ENCODE peak calls at places on chromosomes 5 and 9, in nine cellular contexts. Y is upper lobe of left lung, N is BE2C, F is mesendoderm, E is bronchial epithelial cell, G is tibial artery, O is ovary, B is lower lobe of right lung, D is fibroblast of lung. C is an unnamed sample.

GRCh38 chr5:54062958-54063357 is 247.4 kb downstream of the ARL15 start:
- DNase-seq in F (peak; percentile 31), N (no peak), E (peak; percentile 50), B (no peak), G (no peak), D (peak; percentile 89), O (no peak), Y (no peak), C (no peak)

GRCh38 chr9:23412458-23412857 is 413.6 kb downstream of the ELAVL2 start:
- DNase-seq in N (no peak), D (no peak), F (no peak), B (no peak), E (no peak), O (no peak), Y (no peak), G (no peak), C (no peak)

GRCh38 chr9:17081814-17082213 is 53.0 kb upstream of the CNTLN start:
- DNase-seq in D (no peak), F (no peak), N (no peak), E (no peak), Y (no peak), G (no peak), B (no peak), O (no peak), C (peak; percentile 13)

GRCh38 chr5:28084069-28084468 is 1045.7 kb upstream of the CDH9 start:
- DNase-seq in B (no peak), O (no peak), E (no peak), F (no peak), N (no peak), D (no peak), Y (no peak), G (no peak), C (no peak)

GRCh38 chr5:75690669-75691068 is 26.6 kb downstream of the POC5 start:
- DNase-seq in D (no peak), Y (no peak), O (no peak), N (peak; percentile 24), E (no peak), F (no peak), G (no peak), B (no peak), C (no peak)

GRCh38 chr5:127029513-127030258 is 672 bp downstream of the MARCHF3 start:
- DNase-seq in Y (peak; percentile 79), F (peak; percentile 88), N (peak; percentile 73), B (peak; percentile 70), O (peak; percentile 48), G (peak; percentile 41), D (peak; percentile 59), E (peak; percentile 67), C (peak; percentile 79)

GRCh38 chr9:113950195-113951031 is 74.3 kb downstream of the ZNF618 start:
- DNase-seq in Y (no peak), E (no peak), N (no peak), B (no peak), G (no peak), F (no peak), D (no peak), O (no peak), C (no peak)

GRCh38 chr5:59001716-59002115 is 418.8 kb downstream of the RAB3C start:
- DNase-seq in N (no peak), Y (no peak), F (no peak), O (no peak), D (no peak), B (no peak), E (no peak), G (no peak), C (no peak)

GRCh38 chr5:140576776-140577201 is 12.2 kb downstream of the SLC35A4 start:
- DNase-seq in D (no peak), O (no peak), F (peak; percentile 27), B (no peak), Y (no peak), E (no peak), N (no peak), G (no peak), C (no peak)

GRCh38 chr9:86257406-86257805 is 2.1 kb downstream of the C9orf153 start:
- DNase-seq in Y (no peak), N (peak; percentile 81), O (no peak), D (no peak), F (no peak), B (no peak), G (no peak), E (no peak), C (peak; percentile 58)

GRCh38 chr5:4097194-4097593 is 501.6 kb downstream of the IRX1 start:
- DNase-seq in O (no peak), E (no peak), Y (no peak), G (no peak), B (no peak), F (no peak), D (peak; percentile 28), N (no peak), C (no peak)

GRCh38 chr9:97811534-97812246 is 41.3 kb upstream of the FOXE1 start:
- DNase-seq in G (no peak), Y (peak; percentile 47), O (no peak), F (no peak), N (no peak), B (no peak), D (peak; percentile 71), E (peak; percentile 81), C (no peak)

GRCh38 chr9:81575976-81576375 is 113.4 kb downstream of the TLE1 start:
- DNase-seq in N (no peak), G (no peak), E (peak; percentile 28), F (no peak), D (peak; percentile 66), B (no peak), Y (no peak), O (no peak), C (no peak)

GRCh38 chr9:90600029-90600428 is 42.6 kb downstream of the DIRAS2 start:
- DNase-seq in O (no peak), Y (no peak), N (no peak), F (peak; percentile 37), B (no peak), D (no peak), G (no peak), E (peak; percentile 54), C (no peak)

GRCh38 chr5:172920447-172920849 is 38.8 kb upstream of the RPL26L1 start:
- DNase-seq in G (no peak), Y (no peak), F (peak; percentile 68), B (no peak), E (peak; percentile 87), O (no peak), D (peak; percentile 99), N (no peak), C (peak; percentile 70)

GRCh38 chr5:172920995-172921394 is 38.2 kb upstream of the RPL26L1 start:
- DNase-seq in Y (no peak), N (no peak), E (no peak), F (no peak), G (no peak), O (no peak), D (no peak), B (no peak), C (no peak)

GRCh38 chr5:172923539-172923938 is 35.7 kb upstream of the RPL26L1 start:
- DNase-seq in F (no peak), Y (no peak), N (no peak), E (no peak), D (no peak), G (no peak), B (no peak), O (no peak), C (no peak)

GRCh38 chr5:172919525-172920446 is 39.4 kb upstream of the RPL26L1 start:
- DNase-seq in E (no peak), N (no peak), B (peak; percentile 34), Y (no peak), F (no peak), O (no peak), D (peak; percentile 76), G (no peak), C (no peak)

DNA sequence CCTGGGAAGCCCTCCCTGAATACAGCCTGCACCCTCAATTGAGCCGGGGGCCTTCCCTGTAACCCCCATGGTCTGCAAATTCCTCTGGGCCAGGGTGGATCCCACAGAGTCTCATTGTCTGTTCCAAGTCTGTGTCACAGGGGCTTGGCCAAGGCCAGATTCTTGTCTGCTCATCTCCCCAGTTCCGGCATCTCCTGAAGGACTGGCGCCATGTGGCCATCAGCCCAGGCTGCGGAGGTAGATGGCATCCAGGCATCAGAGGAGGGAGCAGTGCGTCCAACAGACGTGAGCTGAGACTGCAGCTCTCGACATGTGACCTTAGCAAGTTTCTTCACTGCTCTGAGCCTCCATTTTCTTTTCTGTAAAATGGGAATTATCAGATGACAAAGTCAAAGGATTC is 37.3 kb upstream of the RPL26L1 start:
- DNase-seq in G (no peak), D (no peak), E (no peak), N (no peak), F (no peak), O (no peak), B (no peak), Y (no peak), C (no peak)
- H3K36me3 ChIP-seq in G (peaks cover 94% of the 10 kb centered on the region), D (peaks cover 33% of the 10 kb centered on the region), E (peaks cover 26% of the 10 kb centered on the region), N (peaks cover 22% of the 10 kb centered on the region), F (peaks cover 7% of the 10 kb centered on the region), O (no peaks in the 10 kb centered on the region), B (peaks cover 81% of the 10 kb centered on the region), Y (peaks cover 81% of the 10 kb centered on the region), C (peaks cover under 1% of the 10 kb centered on the region)

GRCh38 chr5:159539678-159540077 is 209.4 kb upstream of the IL12B start:
- DNase-seq in O (no peak), N (no peak), B (no peak), E (no peak), F (no peak), D (no peak), Y (no peak), G (no peak), C (no peak)
- H3K36me3 ChIP-seq in O (no peaks in the 10 kb centered on the region), N (no peaks in the 10 kb centered on the region), B (no peaks in the 10 kb centered on the region), E (no peaks in the 10 kb centered on the region), F (no peaks in the 10 kb centered on the region), D (no peaks in the 10 kb centered on the region), Y (no peaks in the 10 kb centered on the region), G (no peaks in the 10 kb centered on the region), C (no peaks in the 10 kb centered on the region)

GRCh38 chr5:166695311-166695710 is 1596.1 kb upstream of the WWC1 start:
- DNase-seq in O (no peak), E (no peak), Y (no peak), D (no peak), F (no peak), B (no peak), G (no peak), N (no peak), C (no peak)

DNA sequence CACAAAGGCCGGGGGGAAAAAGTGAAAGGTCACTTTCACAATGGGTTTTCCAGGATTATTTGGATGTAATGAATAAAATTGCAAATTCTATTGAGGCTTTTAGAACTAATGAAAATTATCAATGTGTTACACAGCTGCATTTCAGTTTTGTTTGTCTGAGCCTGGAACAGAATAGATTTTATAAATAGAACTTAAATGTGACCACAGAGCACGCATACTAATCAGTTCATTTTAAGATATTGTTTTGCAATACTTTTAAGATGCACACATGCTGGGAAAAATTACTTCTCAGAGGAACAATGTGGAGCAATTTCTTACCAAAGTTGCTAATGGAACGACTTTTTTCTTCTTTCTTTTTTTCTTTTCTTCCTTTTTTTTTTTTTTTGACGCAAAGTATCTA is 1591.8 kb upstream of the WWC1 start:
- DNase-seq in O (no peak), D (no peak), E (no peak), B (no peak), G (no peak), N (no peak), F (no peak), Y (no peak), C (no peak)
- H3K36me3 ChIP-seq in O (no peaks in the 10 kb centered on the region), D (no peaks in the 10 kb centered on the region), E (no peaks in the 10 kb centered on the region), B (no peaks in the 10 kb centered on the region), G (no peaks in the 10 kb centered on the region), N (no peaks in the 10 kb centered on the region), F (no peaks in the 10 kb centered on the region), Y (no peaks in the 10 kb centered on the region), C (no peaks in the 10 kb centered on the region)

DNA sequence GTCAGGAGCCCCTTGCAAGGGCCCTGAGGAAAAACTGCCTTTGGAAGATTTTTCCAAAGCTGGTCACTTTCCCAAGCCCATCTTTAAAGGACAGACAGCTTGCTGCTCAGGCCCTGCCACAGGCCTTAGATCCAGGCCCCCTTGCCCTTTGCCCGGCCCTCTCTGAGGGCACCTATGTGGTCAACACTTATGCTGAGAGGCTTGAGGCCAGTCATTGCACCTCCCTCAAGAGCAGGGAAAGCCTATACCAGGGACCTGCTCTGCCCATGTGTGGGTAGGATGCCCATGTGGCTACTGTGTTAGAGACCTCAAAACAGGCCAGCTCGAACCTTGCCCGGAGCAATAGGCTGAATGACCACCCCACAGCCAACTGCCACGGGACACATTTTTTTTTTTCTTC is 3.7 kb downstream of the TCF7 start:
- DNase-seq in B (no peak), F (no peak), Y (no peak), G (no peak), D (no peak), E (no peak), O (no peak), N (no peak), C (no peak)
- H3K36me3 ChIP-seq in B (no peaks in the 10 kb centered on the region), F (no peaks in the 10 kb centered on the region), Y (no peaks in the 10 kb centered on the region), G (no peaks in the 10 kb centered on the region), D (peaks cover 5% of the 10 kb centered on the region), E (no peaks in the 10 kb centered on the region), O (no peaks in the 10 kb centered on the region), N (peaks cover 6% of the 10 kb centered on the region), C (no peaks in the 10 kb centered on the region)